ENCODE peak calls at places on chromosomes 13 and 19, in ten cellular contexts. T is stimulated activated CD4-positive, alpha-beta T cell treated with anti-CD3 and anti-CD28 coated beads, Interleukin-2, amount 100 ng/mL, for 48 hours; B is glomerular endothelial cell; X is NCI-H2171; K is stimulated activated CD8-positive, alpha-beta memory T cell treated with anti-CD3 and anti-CD28 coated beads, Interleukin-7, amount 100 ng/mL, for 1 hour; G is GM04503; V is BJ; Z is COR-L47; M is uterus; R is NCI-H1048. E is an unnamed sample.
A peak's percentile ranks its signal among the peaks of the same experiment; 100 is the strongest.

GRCh38 chr19:41926028-41926860 is 2.0 kb downstream of the ERFL start:
- DNase-seq in V (no peak), R (no peak), T (no peak), M (no peak), K (no peak), X (no peak), G (no peak), B (no peak), Z (no peak), E (no peak)

GRCh38 chr19:55156202-55157063 is 1.1 kb downstream of the TNNI3 start:
- DNase-seq in V (no peak), Z (no peak), X (no peak), R (peak; percentile 62), T (no peak), K (no peak), B (no peak), G (no peak), M (no peak), E (no peak)

GRCh38 chr19:2207991-2208860 is 27.9 kb downstream of the PLEKHJ1 start:
- DNase-seq in B (no peak), T (no peak), K (no peak), M (no peak), R (no peak), X (no peak), G (peak; percentile 59), V (peak; percentile 33), Z (no peak), E (no peak)

GRCh38 chr19:45294291-45295029 is 28.2 kb downstream of the CKM start:
- DNase-seq in B (no peak), X (no peak), K (no peak), T (no peak), R (no peak), M (no peak), Z (no peak), V (no peak), G (no peak), E (no peak)

GRCh38 chr19:48487944-48488343 is 18.8 kb downstream of the CYTH2 start:
- DNase-seq in K (no peak), T (no peak), R (no peak), G (peak; percentile 63), M (no peak), Z (no peak), X (no peak), V (no peak), B (no peak), E (no peak)

GRCh38 chr13:114079601-114080536 is 52.6 kb downstream of the RASA3 start:
- DNase-seq in B (no peak), M (peak; percentile 25), T (no peak), G (no peak), V (no peak), K (no peak), Z (no peak), R (no peak), X (no peak), E (no peak)

GRCh38 chr19:39296055-39296645 is at the start of gene IFNL1:
- DNase-seq in X (no peak), M (no peak), R (no peak), Z (no peak), V (no peak), G (no peak), K (no peak), B (no peak), T (no peak), E (no peak)

GRCh38 chr19:3881272-3882040 is 971 bp downstream of the ATCAY start:
- DNase-seq in X (no peak), T (no peak), K (no peak), V (no peak), G (no peak), Z (peak; percentile 23), B (no peak), M (no peak), R (no peak), E (no peak)

GRCh38 chr19:1904385-1905070 is 671 bp upstream of the ADAT3 start:
- DNase-seq in K (no peak), V (no peak), T (no peak), R (no peak), Z (no peak), G (no peak), B (no peak), X (peak; percentile 6), M (peak; percentile 59), E (no peak)